ENCODE peak calls at places on chromosomes 6 and 20, in eight cellular contexts. S is body of pancreas, I is GM23338, J is left lung, V is lower lobe of right lung, C is AG10803, H is pancreas, M is AG04449. P is an unnamed sample.

GRCh38 chr20:48794360-48794759 is 33.4 kb downstream of the PREX1 start:
- DNase-seq in H (no peak), M (no peak), C (no peak), S (no peak), J (peak), I (peak), V (no peak), P (no peak)

GRCh38 chr20:10603971-10604864 is 69.6 kb downstream of the JAG1 start:
- DNase-seq in C (peak), I (no peak), H (no peak), J (no peak), S (peak), M (peak), V (no peak), P (peak)

GRCh38 chr6:148291876-148292275 is 50.8 kb upstream of the SASH1 start:
- DNase-seq in S (no peak), J (no peak), V (no peak), C (peak), I (no peak), H (no peak), M (peak), P (peak)

GRCh38 chr6:166650047-166650446 is 23.0 kb upstream of the RPS6KA2 start:
- DNase-seq in H (no peak), V (no peak), I (no peak), S (no peak), J (no peak), C (no peak), M (no peak), P (no peak)

GRCh38 chr6:132728616-132729015 is 14.8 kb upstream of the VNN1 start:
- DNase-seq in H (no peak), C (no peak), J (no peak), M (no peak), I (peak), S (no peak), V (no peak), P (no peak)

GRCh38 chr6:10465633-10466499 is 51.0 kb upstream of the TFAP2A start:
- DNase-seq in I (peak), V (no peak), C (peak), H (peak), M (no peak), S (peak), J (peak), P (peak)

GRCh38 chr6:167287513-167288048 is 3.5 kb upstream of the UNC93A start:
- DNase-seq in J (no peak), H (no peak), C (no peak), V (no peak), I (no peak), M (no peak), S (no peak), P (no peak)

GRCh38 chr6:166221636-166222035 is 54.0 kb upstream of the TBXT start:
- DNase-seq in J (no peak), I (no peak), V (no peak), S (no peak), C (no peak), M (no peak), H (no peak), P (no peak)

GRCh38 chr6:49202923-49203322 is 260.1 kb downstream of the MMUT start:
- DNase-seq in J (no peak), C (no peak), H (no peak), V (no peak), M (no peak), I (no peak), S (no peak), P (peak)

GRCh38 chr20:46709055-46709458 is 392 bp upstream of the SLC2A10 start:
- DNase-seq in C (no peak), H (no peak), V (no peak), I (peak), S (no peak), M (no peak), J (no peak), P (no peak)

GRCh38 chr6:159955945-159956361 is 12.9 kb upstream of the IGF2R start:
- DNase-seq in H (no peak), J (no peak), C (no peak), M (no peak), I (no peak), V (no peak), S (no peak), P (no peak)
- TF ChIP-seq CTCF in H (no peak), J (no peak), C (no peak), M (no peak), I (no peak), V (no peak), S (no peak), P (no peak)

GRCh38 chr6:78910611-78911134 is 43.3 kb downstream of the IRAK1BP1 start:
- DNase-seq in V (peak), J (peak), I (peak), H (no peak), S (peak), C (peak), M (no peak), P (peak)
- H3K4me3 ChIP-seq in V (peak), J (peak), I (peak), H (peak), S (peak), C (peak), M (peak), P (peak)

GRCh38 chr6:99334526-99335127 is 14.8 kb downstream of the FAXC start:
- DNase-seq in V (no peak), H (peak), I (peak), J (no peak), C (peak), S (peak), M (no peak), P (peak)
- TF ChIP-seq CTCF in V (peak), H (peak), I (peak), J (no peak), C (peak), S (peak), M (peak), P (peak)

DNA sequence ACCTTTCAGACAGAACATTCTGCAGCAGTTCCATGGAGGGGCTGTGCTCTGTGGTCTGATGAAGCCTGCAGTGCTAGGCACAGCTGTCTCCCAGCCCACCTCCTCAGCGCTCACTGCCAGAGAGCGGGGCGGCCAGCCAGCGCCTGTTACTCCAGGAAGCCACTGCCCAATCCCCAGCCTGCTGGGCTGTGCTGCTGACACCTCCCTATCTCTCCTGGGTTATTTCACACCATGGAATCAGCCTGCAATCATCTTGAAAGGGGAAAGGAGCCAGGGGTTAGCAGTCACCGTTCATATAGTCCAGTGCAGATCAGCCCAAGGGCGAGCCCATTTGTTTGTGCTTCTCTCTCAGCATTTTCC is 46.3 kb upstream of the NHSL1 start:
- DNase-seq in I (peak), J (peak), H (peak), S (peak), V (peak), M (no peak), C (peak), P (peak)
- H3K4me3 ChIP-seq in I (no peak), J (peak), H (no peak), S (no peak), V (peak), M (peak), C (peak), P (peak)

GRCh38 chr6:2505624-2506023 is 245.1 kb downstream of the MYLK4 start:
- DNase-seq in V (no peak), S (no peak), H (no peak), C (no peak), J (no peak), I (peak), M (no peak), P (no peak)
- TF ChIP-seq CTCF in V (no peak), S (no peak), H (no peak), C (no peak), J (no peak), I (peak), M (no peak), P (peak)

DNA sequence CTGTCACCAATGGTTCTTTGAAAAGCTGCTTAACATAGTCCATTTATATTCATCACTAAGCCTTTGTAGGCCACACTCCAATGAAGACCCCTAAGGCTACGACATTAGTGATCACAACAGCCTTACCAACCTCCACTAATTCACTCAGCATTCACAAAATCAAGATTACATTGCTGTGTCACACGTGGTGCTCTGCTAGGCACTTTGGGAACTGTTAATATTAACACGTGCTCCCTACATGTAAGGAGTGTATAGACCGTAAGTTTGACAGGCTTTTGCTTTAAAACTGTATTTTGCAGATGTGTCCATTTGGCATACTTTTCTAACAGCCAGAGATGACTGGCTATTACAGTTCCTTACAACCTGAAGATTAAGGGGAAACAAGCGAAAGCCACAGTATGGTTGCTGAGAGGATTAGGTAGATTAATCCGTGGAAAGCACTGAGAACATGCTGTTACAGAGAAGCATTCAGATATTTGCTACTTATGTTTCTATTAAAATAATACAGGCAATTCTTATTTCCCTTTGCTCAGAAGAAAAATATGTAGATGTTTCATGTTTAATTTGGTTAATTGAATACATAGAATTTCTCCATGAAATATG is 69.7 kb downstream of the SAMD3 start:
- DNase-seq in V (no peak), C (no peak), J (no peak), I (no peak), S (no peak), H (no peak), M (no peak), P (no peak)
- H3K4me3 ChIP-seq in V (no peak), C (no peak), J (no peak), I (no peak), S (no peak), H (no peak), M (no peak), P (no peak)

DNA sequence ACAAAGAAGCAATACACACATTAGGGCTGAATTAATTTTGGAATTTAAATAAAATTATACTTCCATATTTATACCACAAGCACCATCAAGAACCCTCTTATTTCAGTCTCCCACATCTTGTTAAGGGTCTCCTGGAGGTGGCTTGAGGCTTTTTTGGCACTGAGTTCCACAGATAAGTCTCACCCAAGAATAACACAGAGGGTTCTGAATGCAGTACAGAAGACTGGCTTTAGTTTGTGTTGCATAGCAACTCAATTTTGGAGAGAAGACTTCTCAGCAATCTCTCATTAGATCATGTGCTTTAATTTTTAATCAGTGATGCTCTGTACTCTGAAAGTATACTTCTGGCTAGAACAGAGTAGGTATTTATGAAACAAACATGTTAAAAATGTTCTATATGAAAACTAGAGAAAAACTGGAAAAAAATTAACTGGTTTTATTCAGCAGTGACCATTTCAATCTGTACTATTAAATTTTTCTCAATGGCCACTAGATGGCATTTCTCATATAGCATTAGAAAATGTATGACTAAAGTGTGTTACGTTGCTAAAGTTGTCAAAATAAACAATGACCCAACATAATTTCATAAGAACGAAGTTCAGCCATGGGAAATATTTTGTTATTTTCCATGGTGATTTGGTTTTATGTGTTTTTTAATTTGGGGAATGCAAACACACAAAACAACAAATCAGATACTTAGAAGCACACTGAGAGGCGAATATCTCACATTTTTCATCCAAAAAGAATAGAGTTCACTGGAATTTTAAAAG is 32.7 kb upstream of the MAP7 start:
- DNase-seq in J (no peak), M (peak), H (no peak), I (peak), S (no peak), C (peak), V (no peak), P (peak)
- TF ChIP-seq CTCF in J (peak), M (peak), H (peak), I (peak), S (peak), C (peak), V (peak), P (peak)

GRCh38 chr6:3847521-3847920 is 1.7 kb upstream of the FAM50B start:
- DNase-seq in J (no peak), S (no peak), H (no peak), C (no peak), V (no peak), I (no peak), M (no peak), P (peak)

GRCh38 chr6:3841711-3842565 is 7.2 kb upstream of the FAM50B start:
- DNase-seq in M (peak), I (no peak), S (no peak), J (no peak), V (no peak), C (peak), H (no peak), P (peak)

GRCh38 chr6:3843379-3844096 is 5.6 kb upstream of the FAM50B start:
- DNase-seq in I (no peak), H (no peak), J (no peak), S (no peak), V (no peak), C (peak), M (no peak), P (no peak)

GRCh38 chr6:3841066-3841454 is 8.1 kb upstream of the FAM50B start:
- DNase-seq in C (no peak), V (no peak), H (no peak), S (no peak), M (no peak), J (no peak), I (no peak), P (no peak)

DNA sequence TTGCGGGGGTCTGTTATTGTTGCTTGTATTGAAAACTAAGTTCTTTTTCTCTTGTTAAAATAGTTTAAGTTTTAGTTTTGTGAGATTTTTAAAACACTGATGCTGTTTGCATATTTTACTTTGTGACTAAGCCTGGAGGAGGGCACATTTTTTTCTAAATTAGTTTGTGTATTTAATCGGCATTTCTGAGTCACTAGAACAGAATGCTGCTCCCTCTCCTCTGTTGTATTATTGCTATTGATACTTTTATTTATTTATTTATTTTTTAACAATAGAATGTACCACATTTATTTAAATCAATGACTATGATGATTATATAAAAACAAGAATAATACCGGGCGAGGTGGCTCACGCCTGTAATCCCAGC is 5.1 kb upstream of the FAM50B start:
- DNase-seq in C (peak), H (no peak), M (no peak), I (no peak), J (no peak), V (no peak), S (no peak), P (peak)
- H3K4me3 ChIP-seq in C (peak), H (no peak), M (no peak), I (no peak), J (no peak), V (no peak), S (no peak), P (no peak)

DNA sequence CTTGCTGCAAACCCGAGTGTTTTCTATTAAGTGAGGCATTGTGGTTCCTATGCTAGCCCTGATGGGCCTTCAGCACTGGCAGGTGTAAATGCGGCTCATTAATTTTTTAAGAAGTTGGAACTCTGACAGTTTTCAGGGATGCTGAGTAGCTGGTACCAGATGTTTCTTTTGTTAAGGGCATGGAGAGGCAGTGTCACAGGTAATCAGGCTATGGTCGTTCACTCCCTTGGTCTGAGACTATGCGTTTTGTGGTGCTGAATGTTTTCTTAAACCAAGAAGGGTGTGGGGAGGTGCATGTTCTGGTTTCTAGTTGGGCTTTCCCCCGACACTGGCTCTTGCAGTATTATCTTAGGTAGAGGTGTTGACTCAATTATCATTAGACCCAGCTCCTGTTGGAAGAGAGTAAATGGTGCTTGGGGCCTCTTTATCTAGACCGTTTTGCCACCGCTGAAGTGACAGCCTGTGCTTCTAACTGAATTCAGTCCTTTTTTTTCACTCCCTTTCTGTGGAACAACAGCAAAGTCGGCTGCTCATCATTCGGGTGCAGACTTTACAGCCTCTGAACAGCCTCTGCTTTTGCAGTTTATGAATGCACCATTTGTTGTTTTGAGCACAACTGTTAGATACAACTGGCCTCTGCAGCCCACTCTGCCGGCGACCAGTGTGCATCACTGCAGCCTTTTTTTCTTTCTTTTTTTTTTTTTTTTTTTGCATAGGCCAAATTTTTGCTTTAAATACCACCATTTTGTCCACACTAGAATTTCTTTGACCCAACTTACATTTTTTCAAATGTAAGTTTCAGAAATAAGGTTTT is 35.6 kb downstream of the RREB1 start:
- DNase-seq in M (no peak), I (no peak), J (no peak), S (peak), H (peak), V (no peak), C (no peak), P (no peak)
- TF ChIP-seq CTCF in M (peak), I (no peak), J (no peak), S (no peak), H (no peak), V (no peak), C (peak), P (peak)

DNA sequence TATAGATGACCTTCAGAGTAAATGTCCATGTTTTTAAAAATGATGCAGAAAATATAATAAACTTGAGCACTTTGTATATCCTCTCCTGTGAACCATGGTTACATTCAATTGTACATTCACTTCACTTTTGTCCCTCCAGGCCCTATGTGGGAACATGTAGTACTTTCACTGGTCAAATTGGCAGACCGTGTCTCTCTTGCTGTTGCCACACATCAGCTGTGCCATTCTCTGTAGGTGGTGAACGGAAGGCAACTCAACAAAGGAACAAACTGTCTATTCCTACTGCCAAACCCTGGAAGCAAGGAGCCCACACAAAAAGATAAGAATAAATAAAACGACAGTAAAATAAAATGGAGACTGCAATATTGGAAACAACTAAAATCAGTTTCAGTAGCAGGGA is 2.0 kb downstream of the ROS1 start:
- DNase-seq in V (no peak), I (no peak), C (no peak), J (no peak), M (no peak), H (no peak), S (no peak), P (no peak)
- H3K4me3 ChIP-seq in V (peak), I (no peak), C (no peak), J (peak), M (no peak), H (no peak), S (no peak), P (no peak)

P was measured in choroid plexus epithelial cell.